ENCODE peak calls at places on chromosomes 3 and 15, in six cellular contexts. Z is HepG2, P is A549, E is WTC11, R is K562, S is H1. W is an unnamed sample.

GRCh38 chr15:33016405-33017024 is 178.0 kb downstream of the FMN1 start:
- DNase-seq in Z (no peak), P (no peak), E (no peak), R (no peak), S (no peak), W (no peak)

GRCh38 chr3:133926736-133927542 is 31.3 kb upstream of the RAB6B start:
- DNase-seq in Z (no peak), P (no peak), E (peak), R (peak), S (peak), W (peak)

GRCh38 chr3:39202094-39202493 is 9.7 kb upstream of the XIRP1 start:
- DNase-seq in Z (no peak), P (no peak), E (no peak), R (no peak), S (no peak), W (no peak)

GRCh38 chr3:33141006-33141405 is 27.2 kb downstream of the CRTAP start:
- DNase-seq in Z (no peak), P (no peak), E (no peak), R (no peak), S (no peak), W (no peak)

GRCh38 chr3:111895079-111895478 is 36.0 kb downstream of the PHLDB2 start:
- DNase-seq in Z (peak), P (peak), E (no peak), R (no peak), S (no peak), W (peak)

GRCh38 chr15:58465866-58466517 is 34.2 kb downstream of the LIPC start:
- DNase-seq in Z (no peak), P (no peak), E (no peak), R (no peak), S (no peak), W (no peak)

GRCh38 chr15:44675911-44676310 is 12.4 kb upstream of the SPG11 start:
- DNase-seq in Z (no peak), P (no peak), E (no peak), R (no peak), S (no peak), W (no peak)

GRCh38 chr3:46209751-46210470 is 1.8 kb upstream of the CCR1 start:
- DNase-seq in Z (no peak), P (no peak), E (no peak), R (no peak), S (no peak), W (no peak)

GRCh38 chr15:24955549-24955929 is 752 bp downstream of the SNRPN start:
- DNase-seq in Z (no peak), P (peak), E (no peak), R (no peak), S (peak), W (no peak)

GRCh38 chr3:135622215-135622614 is 343.3 kb upstream of the PPP2R3A start:
- DNase-seq in Z (no peak), P (no peak), E (no peak), R (no peak), S (no peak), W (no peak)

GRCh38 chr15:101159096-101159935 is 92.5 kb downstream of the CHSY1 start:
- DNase-seq in Z (no peak), P (no peak), E (no peak), R (no peak), S (no peak), W (peak)

GRCh38 chr3:138068579-138069174 is 46.7 kb downstream of the DZIP1L start:
- DNase-seq in Z (peak), P (peak), E (peak), R (peak), S (peak), W (peak)

GRCh38 chr15:91952216-91952615 is 98.7 kb downstream of the SLCO3A1 start:
- DNase-seq in Z (no peak), P (no peak), E (no peak), R (no peak), S (no peak), W (no peak)

GRCh38 chr3:157261000-157261399 is 101.1 kb upstream of the CCNL1 start:
- DNase-seq in Z (no peak), P (no peak), E (no peak), R (no peak), S (no peak), W (no peak)

GRCh38 chr15:93895976-93896770 is 335.2 kb upstream of the MCTP2 start:
- DNase-seq in Z (no peak), P (no peak), E (no peak), R (no peak), S (no peak), W (no peak)

GRCh38 chr15:95263751-95264150 is 1032.4 kb downstream of the MCTP2 start:
- DNase-seq in Z (no peak), P (no peak), E (no peak), R (no peak), S (no peak), W (no peak)

GRCh38 chr3:161914703-161915102 is 418.1 kb downstream of the OTOL1 start:
- DNase-seq in Z (peak), P (no peak), E (peak), R (no peak), S (peak), W (no peak)

GRCh38 chr15:52143862-52144261 is 31.3 kb upstream of the BCL2L10 start:
- DNase-seq in Z (peak), P (no peak), E (no peak), R (peak), S (no peak), W (no peak)

GRCh38 chr3:138348950-138349739 is 766 bp downstream of the MRAS start:
- DNase-seq in Z (peak), P (peak), E (peak), R (no peak), S (peak), W (peak)

GRCh38 chr3:67113802-67114407 is 115.8 kb downstream of the KBTBD8 start:
- DNase-seq in Z (peak), P (peak), E (peak), R (peak), S (peak), W (peak)

GRCh38 chr3:140334530-140334929 is 343.3 kb upstream of the TRIM42 start:
- DNase-seq in Z (no peak), P (no peak), E (no peak), R (no peak), S (no peak), W (no peak)

GRCh38 chr15:67127925-67128324 is 62.5 kb downstream of the SMAD3 start:
- DNase-seq in Z (no peak), P (peak), E (no peak), R (no peak), S (no peak), W (peak)

GRCh38 chr3:108527109-108527508 is 16.7 kb upstream of the MYH15 start:
- DNase-seq in Z (no peak), P (no peak), E (no peak), R (no peak), S (no peak), W (no peak)

GRCh38 chr15:62254137-62254934 is 89.3 kb upstream of the C2CD4B start:
- DNase-seq in Z (peak), P (peak), E (peak), R (peak), S (peak), W (peak)

GRCh38 chr3:109023656-109024254 is 70.1 kb upstream of the GUCA1C start:
- DNase-seq in Z (peak), P (peak), E (peak), R (peak), S (no peak), W (peak)

GRCh38 chr3:114404590-114404989 is 110.8 kb downstream of the TIGIT start:
- DNase-seq in Z (no peak), P (no peak), E (no peak), R (no peak), S (no peak), W (peak)

GRCh38 chr3:10560060-10560861 is 54.9 kb upstream of the ATP2B2 start:
- DNase-seq in Z (no peak), P (no peak), E (no peak), R (no peak), S (peak), W (no peak)

GRCh38 chr3:4493931-4494806 is 1.0 kb downstream of the ITPR1 start:
- DNase-seq in Z (no peak), P (no peak), E (peak), R (no peak), S (no peak), W (peak)

DNA sequence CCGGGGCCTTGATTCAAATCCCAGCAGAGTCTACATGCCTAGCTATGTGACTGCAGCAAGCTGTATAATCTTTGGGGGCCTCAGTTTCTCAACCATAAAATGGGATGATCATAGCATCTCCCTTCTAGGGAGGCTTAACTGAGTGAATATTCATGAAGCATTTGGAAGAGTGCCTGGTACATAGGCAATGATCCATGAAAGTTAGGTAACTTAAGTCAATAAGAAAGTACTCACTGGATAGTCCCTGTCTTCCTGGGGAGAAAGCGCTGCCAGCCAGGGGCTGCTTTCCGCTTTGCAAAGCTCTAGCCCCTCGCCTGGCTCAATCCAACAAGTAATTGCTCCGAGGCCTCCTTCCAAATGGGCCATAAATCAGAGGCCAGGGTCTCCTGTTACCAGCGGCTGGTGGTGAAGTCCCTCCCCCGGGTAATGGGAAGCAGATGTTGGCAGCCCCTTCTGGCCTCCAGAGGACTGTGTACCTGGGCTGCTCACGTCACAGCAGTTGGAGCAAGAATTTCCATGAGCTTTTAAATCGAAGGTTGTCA is 521.9 kb upstream of the PROK2 start:
- DNase-seq in Z (no peak), P (no peak), E (peak), R (no peak), S (no peak), W (peak)
- TF ChIP-seq CTCF in Z (no peak), P (no peak), E (no peak), R (no peak), S (peak), W (peak)

GRCh38 chr3:184584001-184584891 is 22.7 kb downstream of the EPHB3 start:
- DNase-seq in Z (no peak), P (no peak), E (peak), R (no peak), S (peak), W (no peak)
- TF ChIP-seq JUN in Z (no peak), P (no peak), E (no peak), R (no peak), S (no peak), W (no peak)

GRCh38 chr3:89049119-89049518 is 58.3 kb upstream of the EPHA3 start:
- DNase-seq in Z (peak), P (no peak), E (peak), R (no peak), S (peak), W (no peak)
- TF ChIP-seq CTCF in Z (peak), P (no peak), E (peak), R (no peak), S (peak), W (no peak)

GRCh38 chr15:89898146-89898545 is 4.4 kb upstream of the AP3S2 start:
- DNase-seq in Z (no peak), P (no peak), E (no peak), R (no peak), S (no peak), W (no peak)

GRCh38 chr15:89900849-89901248 is 7.1 kb upstream of the AP3S2 start:
- DNase-seq in Z (no peak), P (no peak), E (no peak), R (no peak), S (no peak), W (no peak)

GRCh38 chr15:89899303-89899946 is 5.6 kb upstream of the AP3S2 start:
- DNase-seq in Z (no peak), P (no peak), E (no peak), R (no peak), S (no peak), W (no peak)

GRCh38 chr15:89899951-89900567 is 6.3 kb upstream of the AP3S2 start:
- DNase-seq in Z (no peak), P (no peak), E (no peak), R (no peak), S (no peak), W (no peak)

GRCh38 chr15:89898628-89899302 is 5.0 kb upstream of the AP3S2 start:
- DNase-seq in Z (peak), P (peak), E (peak), R (peak), S (peak), W (peak)
- TF ChIP-seq JUN in Z (no peak), P (no peak), E (no peak), R (no peak), S (no peak), W (no peak)

GRCh38 chr3:48707157-48707556 is 9.9 kb downstream of the IP6K2 start:
- DNase-seq in Z (no peak), P (no peak), E (no peak), R (no peak), S (no peak), W (no peak)

GRCh38 chr3:48708481-48708889 is 8.5 kb downstream of the IP6K2 start:
- DNase-seq in Z (no peak), P (no peak), E (no peak), R (no peak), S (no peak), W (no peak)

GRCh38 chr3:48709051-48709461 is 8.0 kb downstream of the IP6K2 start:
- DNase-seq in Z (no peak), P (no peak), E (no peak), R (no peak), S (no peak), W (no peak)

GRCh38 chr3:48715179-48715800 is 1.7 kb downstream of the IP6K2 start:
- DNase-seq in Z (no peak), P (no peak), E (no peak), R (no peak), S (no peak), W (peak)

GRCh38 chr3:48711727-48712126 is 5.3 kb downstream of the IP6K2 start:
- DNase-seq in Z (no peak), P (no peak), E (no peak), R (no peak), S (no peak), W (no peak)
- TF ChIP-seq CTCF in Z (no peak), P (no peak), E (no peak), R (no peak), S (no peak), W (no peak)

GRCh38 chr3:101512521-101513418 is at the start of gene SENP7:
- DNase-seq in Z (peak), P (peak), E (peak), R (peak), S (peak), W (peak)
- TF ChIP-seq JUN in Z (no peak), P (peak), E (no peak), R (no peak), S (no peak), W (no peak)

DNA sequence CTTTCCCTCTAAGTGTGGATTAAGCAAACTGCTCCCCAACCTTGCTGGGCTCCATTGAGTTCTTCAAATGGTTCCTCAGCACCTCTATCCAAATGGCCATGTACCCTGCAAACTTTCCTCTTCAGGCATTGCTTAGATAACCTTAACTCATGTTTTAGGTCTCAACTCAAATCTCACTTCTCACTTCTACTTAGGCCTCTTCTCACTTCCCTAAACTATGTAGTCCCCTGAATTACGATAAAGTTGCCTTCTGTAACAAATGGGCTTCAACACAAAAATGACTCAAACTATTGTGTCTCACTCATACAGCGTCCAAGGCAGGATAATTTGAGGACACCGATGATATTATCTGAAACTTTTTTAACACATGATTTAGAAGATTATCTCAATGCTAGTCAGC is 62.4 kb upstream of the STAC start:
- DNase-seq in Z (no peak), P (no peak), E (no peak), R (no peak), S (no peak), W (no peak)
- TF ChIP-seq CTCF in Z (no peak), P (no peak), E (no peak), R (no peak), S (no peak), W (no peak)

DNA sequence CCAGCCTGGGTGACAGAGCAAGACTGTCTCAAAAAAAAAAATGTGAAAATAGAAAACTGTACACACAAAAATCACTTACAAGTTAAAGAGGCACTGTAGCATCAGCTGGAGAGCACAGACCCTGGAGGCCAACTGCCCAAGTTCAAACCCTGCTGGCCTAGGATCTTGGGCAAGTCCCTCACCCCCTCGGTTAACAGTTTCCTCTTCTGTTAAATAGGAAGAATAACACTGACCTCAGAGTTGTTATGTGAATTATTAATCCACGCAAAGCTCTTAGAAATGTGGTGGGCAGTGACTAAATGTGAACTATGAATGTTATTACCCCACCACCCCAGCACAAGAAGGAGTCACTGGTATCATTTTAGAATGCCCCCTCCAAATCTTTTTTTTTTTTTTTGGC is 11.2 kb downstream of the CIB1 start:
- DNase-seq in Z (no peak), P (no peak), E (no peak), R (no peak), S (no peak), W (no peak)
- TF ChIP-seq JUN in Z (no peak), P (no peak), E (no peak), R (no peak), S (no peak), W (no peak)

W was measured in endothelial cell of umbilical vein.